ENCODE peak calls at places on chromosome X, in six cellular contexts. W, N, H, D, V and C are unnamed samples.

GRCh38 chrX:102711872-102712215 is 404 bp upstream of the GPRASP2 start:
- DNase-seq in H (no peak), N (no peak), D (no peak), W (no peak), V (no peak), C (no peak)

GRCh38 chrX:96372313-96373046 is 312.2 kb upstream of the DIAPH2 start:
- DNase-seq in D (no peak), H (peak; percentile 34), N (no peak), W (peak; percentile 70), V (no peak), C (no peak)

GRCh38 chrX:131836161-131836560 is 186.9 kb upstream of the STK26 start:
- DNase-seq in N (no peak), D (no peak), V (no peak), H (no peak), W (no peak), C (no peak)

GRCh38 chrX:68842781-68843581 is 14.2 kb downstream of the EFNB1 start:
- DNase-seq in V (no peak), D (no peak), H (no peak), N (no peak), W (peak; percentile 45), C (no peak)

GRCh38 chrX:101415180-101416130 is 7.4 kb downstream of the HNRNPH2 start:
- DNase-seq in W (peak; percentile 84), N (no peak), D (no peak), H (peak; percentile 48), V (no peak), C (peak; percentile 66)

GRCh38 chrX:3655181-3655580 is 58.3 kb downstream of the PRKX start:
- DNase-seq in H (no peak), V (no peak), N (no peak), D (no peak), W (no peak), C (no peak)

GRCh38 chrX:123169247-123169901 is 14.7 kb upstream of the GRIA3 start:
- DNase-seq in N (no peak), W (no peak), D (no peak), H (no peak), V (no peak), C (no peak)

GRCh38 chrX:134669378-134670098 is 11.3 kb upstream of the PLAC1 start:
- DNase-seq in D (no peak), H (peak; percentile 90), V (no peak), W (peak; percentile 90), N (no peak), C (no peak)

GRCh38 chrX:119605398-119605738 is 856 bp downstream of the NKRF start:
- DNase-seq in D (no peak), V (no peak), W (no peak), N (no peak), H (no peak), C (no peak)

GRCh38 chrX:147342197-147342596 is 527.7 kb upstream of the CXorf51A start:
- DNase-seq in V (no peak), D (no peak), N (no peak), H (no peak), W (no peak), C (no peak)

GRCh38 chrX:53831662-53832635 is 145.4 kb upstream of the HUWE1 start:
- DNase-seq in V (no peak), W (peak; percentile 23), D (peak; percentile 9), H (peak; percentile 3), N (no peak), C (peak; percentile 25)

GRCh38 chrX:150155396-150156048 is 207.6 kb upstream of the MAMLD1 start:
- DNase-seq in H (peak; percentile 71), D (no peak), W (peak; percentile 63), N (no peak), V (no peak), C (no peak)

GRCh38 chrX:22136711-22137110 is 104.6 kb downstream of the PHEX start:
- DNase-seq in H (no peak), D (no peak), V (no peak), W (no peak), N (no peak), C (no peak)

GRCh38 chrX:72019487-72019886 is 108.8 kb downstream of the NHSL2 start:
- DNase-seq in W (no peak), V (no peak), H (no peak), N (no peak), D (no peak), C (no peak)

GRCh38 chrX:116246261-116246660 is 75.7 kb downstream of the AGTR2 start:
- DNase-seq in W (peak; percentile 16), H (no peak), D (no peak), N (no peak), V (no peak), C (no peak)

GRCh38 chrX:41337140-41337539 is 3.2 kb downstream of the DDX3X start:
- DNase-seq in D (no peak), H (no peak), W (no peak), V (no peak), N (no peak), C (no peak)

GRCh38 chrX:154435171-154435733 is 1.7 kb upstream of the GDI1 start:
- DNase-seq in W (no peak), H (no peak), V (no peak), D (no peak), N (no peak), C (no peak)

GRCh38 chrX:37060999-37061398 is 52.8 kb downstream of the FAM47C start:
- DNase-seq in H (no peak), W (peak; percentile 62), N (no peak), V (no peak), D (no peak), C (no peak)

GRCh38 chrX:130110379-130111219 is at the start of gene ELF4:
- DNase-seq in H (no peak), W (peak; percentile 68), V (no peak), N (peak; percentile 71), D (peak; percentile 27), C (peak; percentile 78)

GRCh38 chrX:79623098-79623762 is 256.1 kb upstream of the ITM2A start:
- DNase-seq in W (no peak), N (no peak), H (no peak), D (no peak), V (no peak), C (no peak)

GRCh38 chrX:74924449-74925209 is 623 bp downstream of the NEXMIF start:
- DNase-seq in W (peak; percentile 25), D (no peak), H (no peak), V (no peak), N (peak; percentile 73), C (peak; percentile 87)

GRCh38 chrX:23737413-23737812 is 5.7 kb downstream of the ACOT9 start:
- DNase-seq in H (peak; percentile 13), W (peak; percentile 13), N (no peak), V (no peak), D (no peak), C (no peak)

GRCh38 chrX:15918003-15918402 is 63.4 kb upstream of the AP1S2 start:
- DNase-seq in D (no peak), W (no peak), H (no peak), N (no peak), V (no peak), C (no peak)

GRCh38 chrX:76148753-76149152 is 24.1 kb upstream of the PBDC1 start:
- DNase-seq in V (no peak), N (no peak), W (peak; percentile 39), H (peak; percentile 10), D (no peak), C (peak; percentile 43)

GRCh38 chrX:33183366-33183765 is 28.0 kb downstream of the DMD start:
- DNase-seq in H (no peak), V (no peak), N (peak; percentile 69), W (peak; percentile 50), D (no peak), C (no peak)

GRCh38 chrX:125998432-125998831 is 167.7 kb downstream of the DCAF12L2 start:
- DNase-seq in D (no peak), N (no peak), H (no peak), V (no peak), W (no peak), C (no peak)

GRCh38 chrX:7689791-7690412 is 153.1 kb upstream of the VCX start:
- DNase-seq in D (no peak), V (no peak), W (no peak), N (no peak), H (no peak), C (no peak)

GRCh38 chrX:125791781-125792180 is 374.3 kb downstream of the DCAF12L2 start:
- DNase-seq in H (no peak), N (no peak), V (no peak), W (no peak), D (no peak), C (no peak)

GRCh38 chrX:2767631-2768455 is 16.0 kb downstream of the XG start:
- DNase-seq in N (peak; percentile 84), V (no peak), W (peak; percentile 57), D (no peak), H (peak; percentile 33), C (no peak)

GRCh38 chrX:41922125-41922521 is 1.2 kb downstream of the CASK start:
- DNase-seq in V (no peak), W (peak; percentile 31), D (no peak), N (no peak), H (no peak), C (no peak)

GRCh38 chrX:123138473-123138872 is 45.6 kb upstream of the GRIA3 start:
- DNase-seq in D (no peak), N (no peak), V (no peak), W (no peak), H (peak; percentile 19), C (no peak)